ENCODE peak calls at places on chromosome 2, in five cellular contexts. Q is heart left ventricle, N is HepG2, Z is hepatocyte, R is AG04450. W is an unnamed sample.

GRCh38 chr2:17148298-17149228 is 369.7 kb downstream of the RAD51AP2 start:
- DNase-seq in R (no peak), Z (peak), Q (no peak), N (peak), W (peak)

GRCh38 chr2:237359894-237360780 is 53.8 kb downstream of the COL6A3 start:
- DNase-seq in N (no peak), R (no peak), Z (no peak), Q (no peak), W (no peak)

GRCh38 chr2:182920631-182921056 is 54.2 kb upstream of the FRZB start:
- DNase-seq in Q (no peak), N (no peak), Z (no peak), R (no peak), W (no peak)

GRCh38 chr2:5304640-5305039 is 387.5 kb upstream of the SOX11 start:
- DNase-seq in N (no peak), Z (no peak), Q (no peak), R (no peak), W (no peak)

GRCh38 chr2:179596018-179596417 is 265.4 kb downstream of the ZNF385B start:
- DNase-seq in Z (no peak), N (no peak), R (peak), Q (no peak), W (peak)

GRCh38 chr2:37456479-37456878 is 112.0 kb downstream of the QPCT start:
- DNase-seq in N (no peak), Z (no peak), Q (no peak), R (no peak), W (no peak)

GRCh38 chr2:197145471-197146056 is 165.0 kb downstream of the ANKRD44 start:
- DNase-seq in Q (no peak), N (no peak), Z (no peak), R (no peak), W (no peak)

GRCh38 chr2:144950874-144951560 is 431.1 kb upstream of the ZEB2 start:
- DNase-seq in R (peak), Q (no peak), N (no peak), Z (no peak), W (peak)

GRCh38 chr2:233469261-233470006 is 97.1 kb downstream of the USP40 start:
- DNase-seq in Z (no peak), N (no peak), R (no peak), Q (peak), W (no peak)

GRCh38 chr2:24920813-24921441 is 890 bp upstream of the ADCY3 start:
- DNase-seq in Q (no peak), Z (no peak), N (peak), R (no peak), W (no peak)
- H3K4me3 ChIP-seq in Q (peak), Z (peak), N (peak), R (peak), W (peak)

GRCh38 chr2:130892793-130893785 is 56.4 kb downstream of the ARHGEF4 start:
- DNase-seq in Z (no peak), N (no peak), Q (no peak), R (no peak), W (no peak)
- H3K27ac ChIP-seq in Z (no peak), N (no peak), Q (no peak), R (no peak), W (no peak)

GRCh38 chr2:215950009-215950408 is 63.3 kb downstream of the MREG start:
- DNase-seq in N (peak), R (no peak), Q (no peak), Z (peak), W (peak)
- TF ChIP-seq CTCF in N (peak), R (peak), Q (no peak), Z (peak), W (peak)

DNA sequence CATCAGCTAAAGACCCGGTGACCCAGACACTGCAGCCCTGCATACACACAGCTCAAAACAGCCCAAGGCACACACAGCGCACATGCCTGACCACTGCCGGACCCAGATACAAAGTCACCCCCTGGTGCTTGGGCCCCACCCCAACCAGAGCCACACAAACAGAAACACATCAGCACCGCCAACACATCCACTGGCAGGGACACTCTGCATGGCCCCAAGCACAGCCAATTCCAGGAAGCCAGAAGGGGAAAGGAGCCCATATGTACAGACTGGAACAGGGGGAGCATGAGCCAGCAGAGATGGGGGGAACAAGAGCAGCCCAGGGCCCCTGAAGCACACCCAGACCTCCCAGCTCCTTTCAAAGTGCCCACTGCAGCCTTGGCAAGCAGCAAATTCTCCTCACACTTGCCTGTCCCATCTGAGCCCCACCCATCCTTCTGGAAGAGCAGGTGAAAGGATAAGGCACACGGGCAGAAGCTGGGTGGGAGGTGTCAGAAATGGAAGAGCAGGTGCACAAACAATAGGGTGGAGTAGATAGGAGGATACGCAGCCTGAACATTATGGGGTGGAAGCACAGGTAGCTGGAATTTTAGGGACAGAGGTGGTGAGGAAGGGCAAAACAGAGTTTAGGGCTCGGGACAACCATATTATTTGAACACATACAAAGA is 69.3 kb downstream of the TNS1 start:
- DNase-seq in R (no peak), Q (peak), Z (no peak), N (no peak), W (no peak)
- H3K4me3 ChIP-seq in R (no peak), Q (no peak), Z (no peak), N (no peak), W (no peak)

DNA sequence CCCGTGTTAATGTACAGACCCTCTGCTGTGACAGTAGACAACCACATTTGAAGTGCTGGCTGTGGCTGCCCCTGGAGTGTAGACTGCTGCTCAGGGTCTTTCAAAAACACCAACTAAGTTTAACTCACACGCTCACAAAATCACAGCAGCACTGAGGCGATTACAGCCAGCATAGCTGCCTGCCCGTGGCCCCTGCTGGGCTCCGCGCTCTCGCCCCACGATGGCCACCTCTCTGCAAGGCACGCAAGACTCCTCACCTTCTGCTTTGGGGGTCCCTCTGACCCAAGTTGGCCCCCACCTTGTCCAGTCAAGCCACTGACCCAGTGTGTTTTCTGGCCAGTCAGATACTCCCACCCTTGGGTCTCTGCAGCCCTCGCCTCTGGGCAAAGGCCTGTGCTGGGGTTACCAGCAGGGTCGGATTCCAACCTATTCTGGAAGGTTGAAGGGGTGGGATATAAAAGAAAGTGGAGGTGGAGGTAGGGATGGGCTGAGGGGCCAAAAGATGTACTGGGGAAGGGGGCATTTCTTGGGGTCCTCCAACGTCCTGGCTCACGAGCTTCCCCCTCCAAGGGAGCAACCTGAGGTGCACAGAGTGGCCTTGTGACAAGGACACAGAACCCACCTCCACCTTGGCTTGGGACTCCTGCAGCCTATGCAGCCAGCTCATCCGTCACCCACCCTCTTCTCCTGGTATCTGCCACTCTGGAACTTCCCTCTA is 2.9 kb upstream of the B3GNT7 start:
- DNase-seq in N (no peak), Z (no peak), R (no peak), Q (no peak), W (no peak)
- H3K27ac ChIP-seq in N (no peak), Z (no peak), R (no peak), Q (no peak), W (no peak)

GRCh38 chr2:181430406-181431199 is 26.6 kb upstream of the ITGA4 start:
- DNase-seq in Q (no peak), Z (no peak), R (no peak), N (no peak), W (peak)
- TF ChIP-seq CTCF in Q (no peak), Z (peak), R (peak), N (no peak), W (peak)

DNA sequence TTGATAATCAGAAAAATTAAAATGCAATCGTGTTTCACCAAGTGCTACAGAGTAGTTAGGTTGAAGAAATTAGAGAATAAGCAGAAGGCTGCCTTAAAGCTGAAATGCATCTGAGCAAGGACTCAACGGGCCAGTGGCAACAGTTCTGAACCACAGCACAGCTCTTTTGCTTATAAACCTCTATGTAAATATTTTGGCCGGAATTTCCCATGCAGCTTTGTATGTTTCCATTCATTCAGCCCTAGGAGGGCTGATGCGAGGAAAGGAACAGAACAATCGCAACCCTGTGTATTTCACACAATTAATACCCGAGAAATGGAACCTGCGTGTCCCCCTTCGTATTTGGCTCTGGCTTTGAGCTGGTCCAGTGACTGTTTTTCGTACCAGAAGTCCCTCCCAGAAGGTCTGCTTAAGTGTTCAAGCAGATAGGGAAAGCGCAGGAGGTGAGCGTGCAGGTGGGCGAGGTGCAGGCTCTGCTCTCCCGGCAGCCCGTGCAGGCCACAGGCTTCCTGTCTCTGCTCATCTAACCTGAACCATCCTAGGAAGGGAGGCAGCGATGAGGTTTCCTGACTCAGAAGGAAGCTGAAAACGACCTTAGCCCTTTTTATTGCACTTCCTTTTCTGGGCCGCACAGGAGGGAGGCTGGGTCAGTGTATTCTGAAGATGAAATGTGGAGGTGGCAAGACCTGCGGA is 67.3 kb downstream of the ASB1 start:
- DNase-seq in Z (peak), N (no peak), R (no peak), Q (no peak), W (no peak)
- H3K4me3 ChIP-seq in Z (no peak), N (no peak), R (no peak), Q (no peak), W (no peak)

DNA sequence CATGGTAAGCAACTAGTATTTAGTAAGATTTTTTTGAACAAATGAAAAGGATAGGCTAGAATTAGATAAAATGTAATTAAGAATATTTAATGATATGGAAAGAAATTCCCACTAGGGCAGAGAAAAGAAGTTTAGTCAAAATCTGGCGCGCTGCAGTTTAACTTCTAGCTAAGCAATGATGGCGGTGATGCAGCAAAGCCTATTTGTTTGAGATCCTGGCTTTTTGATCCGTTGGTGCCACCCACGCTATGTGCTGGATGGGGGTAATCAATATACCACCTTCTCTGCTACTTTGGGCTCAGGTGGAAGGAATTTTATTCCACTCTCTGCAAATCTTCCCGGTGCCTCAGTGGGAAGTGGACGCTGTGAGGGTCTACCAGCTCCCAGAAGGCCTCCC is 416 bp upstream of the FAM171B start:
- DNase-seq in N (no peak), Q (no peak), Z (no peak), R (no peak), W (no peak)
- H3K27ac ChIP-seq in N (no peak), Q (no peak), Z (peak), R (no peak), W (no peak)

GRCh38 chr2:68467077-68467960 is at the start of the genes APLF and FBXO48:
- DNase-seq in Q (peak), N (peak), R (peak), Z (peak), W (peak)

GRCh38 chr2:68466778-68467076 is 367 bp downstream of the FBXO48 start:
- DNase-seq in Q (no peak), N (no peak), Z (no peak), R (no peak), W (no peak)

GRCh38 chr2:68465081-68465916 is 1.8 kb downstream of the FBXO48 start:
- DNase-seq in Z (no peak), N (no peak), R (no peak), Q (no peak), W (peak)

GRCh38 chr2:68464651-68465050 is 2.4 kb downstream of the FBXO48 start:
- DNase-seq in R (no peak), N (no peak), Q (no peak), Z (no peak), W (no peak)

DNA sequence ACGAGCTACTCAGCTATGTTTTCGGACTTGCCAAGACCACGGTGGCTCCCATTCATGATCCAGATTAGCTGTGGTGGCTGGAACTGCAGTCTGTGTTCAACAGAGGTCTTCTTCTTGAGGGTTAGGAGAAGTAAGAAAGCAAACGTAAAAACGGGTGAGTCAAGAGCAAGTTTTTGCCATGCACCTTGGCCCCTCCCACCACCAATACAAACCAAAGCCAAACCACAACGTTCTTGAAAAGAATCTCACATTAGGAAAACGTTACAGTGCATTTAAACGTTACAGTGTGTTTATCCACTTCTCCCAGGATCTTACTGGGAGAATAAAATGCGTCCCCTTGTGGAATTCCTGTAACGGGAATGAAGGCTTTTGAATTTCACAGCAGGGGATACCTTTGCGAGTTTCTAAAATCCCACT is 725 bp downstream of the FBXO48 start:
- DNase-seq in R (peak), N (peak), Z (peak), Q (no peak), W (peak)
- TF ChIP-seq CTCF in R (peak), N (no peak), Z (no peak), Q (no peak), W (peak)

DNA sequence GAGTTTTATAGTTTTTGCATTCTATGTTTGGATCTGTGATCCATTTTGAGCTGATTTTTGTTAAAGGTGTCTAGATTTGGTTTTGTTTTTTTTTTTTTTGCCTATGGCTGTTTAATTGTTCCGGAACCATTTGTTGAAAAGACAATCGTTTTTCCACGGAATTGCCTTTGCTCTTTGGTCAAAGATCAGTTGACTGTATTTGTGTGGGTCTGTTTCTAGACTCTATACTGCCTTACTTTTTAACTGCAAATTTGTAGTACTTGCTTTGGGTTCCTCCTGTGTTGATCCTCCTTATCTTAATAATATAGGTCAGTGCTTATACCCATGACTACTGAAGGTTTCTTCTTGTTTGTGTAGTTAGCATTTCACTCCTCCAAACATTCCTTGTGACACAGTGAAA is 30.4 kb downstream of the CERS6 start:
- DNase-seq in Q (no peak), Z (no peak), N (no peak), R (no peak), W (no peak)
- H3K4me3 ChIP-seq in Q (no peak), Z (no peak), N (no peak), R (no peak), W (no peak)